ENCODE peak calls at places on chromosomes 6 and 20, in seven cellular contexts. L is activated gamma-delta T cell treated with anti-CD3 and anti-CD28 coated beads, Interleukin-2, amount 50 U/mL, for 16 hours; I is NCI-H1048; E is cerebellum; D is GM13976; N is NCI-H1436; B is endothelial cell. U is an unnamed sample.

GRCh38 chr6:30156262-30156599 is 4.8 kb downstream of the TRIM10 start:
- DNase-seq in L (no peak), E (no peak), D (no peak), N (no peak), I (no peak), B (no peak), U (no peak)

GRCh38 chr20:53900380-53900999 is 169.9 kb downstream of the BCAS1 start:
- DNase-seq in D (no peak), E (no peak), N (no peak), B (no peak), I (no peak), L (no peak), U (no peak)

GRCh38 chr6:72245565-72245964 is 359.2 kb downstream of the RIMS1 start:
- DNase-seq in I (peak), N (no peak), B (no peak), L (no peak), E (no peak), D (no peak), U (peak)

GRCh38 chr20:6786548-6786947 is 19.1 kb downstream of the BMP2 start:
- DNase-seq in E (no peak), I (no peak), D (no peak), L (no peak), N (no peak), B (no peak), U (no peak)

GRCh38 chr6:946546-946945 is 253.6 kb upstream of the EXOC2 start:
- DNase-seq in N (no peak), E (no peak), I (no peak), L (no peak), D (no peak), B (no peak), U (no peak)

GRCh38 chr6:151963001-151963400 is 155.5 kb downstream of the ESR1 start:
- DNase-seq in L (no peak), D (no peak), N (no peak), E (no peak), I (no peak), B (no peak), U (no peak)

GRCh38 chr20:22227301-22227700 is 357.1 kb downstream of the FOXA2 start:
- DNase-seq in L (no peak), E (no peak), N (no peak), I (no peak), D (no peak), B (no peak), U (no peak)

GRCh38 chr20:53561505-53561904 is 32.1 kb downstream of the ZNF217 start:
- DNase-seq in B (no peak), N (no peak), E (no peak), I (no peak), D (no peak), L (no peak), U (no peak)

GRCh38 chr20:61874421-61875068 is 191.1 kb downstream of the TAF4 start:
- DNase-seq in I (no peak), B (peak), L (no peak), D (no peak), E (no peak), N (no peak), U (peak)

GRCh38 chr20:36861875-36862801 is 13.8 kb upstream of the TLDC2 start:
- DNase-seq in L (no peak), D (no peak), I (no peak), E (peak), N (no peak), B (no peak), U (peak)

GRCh38 chr6:49522710-49523593 is 23.2 kb downstream of the GLYATL3 start:
- DNase-seq in L (no peak), E (no peak), N (no peak), D (no peak), B (no peak), I (no peak), U (no peak)

GRCh38 chr20:62064788-62065668 is 653 bp downstream of the TAF4 start:
- DNase-seq in I (no peak), D (peak), E (no peak), L (no peak), N (no peak), B (peak), U (no peak)

GRCh38 chr6:118319890-118320289 is 228.2 kb upstream of the PLN start:
- DNase-seq in N (no peak), E (no peak), B (no peak), L (no peak), D (no peak), I (no peak), U (peak)

GRCh38 chr6:10719386-10720228 is 3.3 kb upstream of the TMEM14C start:
- DNase-seq in L (peak), I (no peak), D (no peak), N (no peak), E (no peak), B (no peak), U (no peak)

GRCh38 chr6:162999575-163000285 is 272.0 kb downstream of the PACRG start:
- DNase-seq in I (no peak), L (no peak), N (no peak), B (no peak), D (no peak), E (no peak), U (no peak)

GRCh38 chr6:36829919-36830544 is 9.2 kb downstream of the CPNE5 start:
- DNase-seq in D (no peak), E (peak), B (no peak), N (no peak), I (no peak), L (no peak), U (no peak)

GRCh38 chr20:32441638-32442037 is 83.5 kb downstream of the ASXL1 start:
- DNase-seq in E (no peak), D (no peak), I (no peak), N (no peak), B (no peak), L (no peak), U (no peak)

GRCh38 chr6:107275330-107275865 is 160.1 kb upstream of the BEND3 start:
- DNase-seq in N (no peak), E (no peak), I (no peak), B (no peak), D (no peak), L (no peak), U (no peak)

GRCh38 chr20:38272961-38273360 is 12.4 kb upstream of the KIAA1755 start:
- DNase-seq in I (no peak), L (no peak), B (no peak), D (no peak), E (no peak), N (no peak), U (no peak)

GRCh38 chr6:3221579-3221978 is 5.9 kb downstream of the TUBB2B start:
- DNase-seq in E (no peak), N (no peak), D (no peak), B (no peak), I (no peak), L (no peak), U (no peak)

GRCh38 chr20:5127859-5128409 is 1.1 kb downstream of the CDS2 start:
- DNase-seq in E (no peak), N (no peak), B (no peak), D (no peak), L (no peak), I (no peak), U (no peak)

GRCh38 chr6:105675715-105676397 is 273.0 kb upstream of the PREP start:
- DNase-seq in L (no peak), N (peak), E (no peak), B (no peak), D (peak), I (no peak), U (no peak)

GRCh38 chr6:26126394-26127221 is 39.4 kb downstream of the HFE start:
- DNase-seq in L (no peak), B (peak), D (no peak), I (no peak), N (no peak), E (no peak), U (no peak)

GRCh38 chr6:61886608-61887259 is 399.3 kb downstream of the KHDRBS2 start:
- DNase-seq in D (no peak), B (no peak), E (no peak), L (no peak), I (no peak), N (no peak), U (no peak)

GRCh38 chr6:159837141-159837490 is 37.0 kb downstream of the PNLDC1 start:
- DNase-seq in I (no peak), N (no peak), B (no peak), E (no peak), D (no peak), L (no peak), U (no peak)

GRCh38 chr6:28981391-28981832 is 23.7 kb downstream of the ZNF311 start:
- DNase-seq in E (peak), D (no peak), L (peak), N (peak), I (no peak), B (peak), U (peak)

GRCh38 chr20:32779500-32780215 is 17.5 kb downstream of the DNMT3B start:
- DNase-seq in D (no peak), B (peak), L (no peak), N (no peak), E (no peak), I (no peak), U (peak)

GRCh38 chr6:36757206-36757605 is 59.6 kb downstream of the RAB44 start:
- DNase-seq in L (no peak), D (no peak), E (no peak), N (no peak), B (no peak), I (no peak), U (no peak)

GRCh38 chr20:45014671-45015415 is 48.5 kb downstream of the STK4 start:
- DNase-seq in I (no peak), N (no peak), L (no peak), B (no peak), E (no peak), D (no peak), U (no peak)

GRCh38 chr6:129575378-129576118 is 134.4 kb downstream of the ARHGAP18 start:
- DNase-seq in N (no peak), I (peak), B (no peak), D (no peak), E (peak), L (no peak), U (no peak)

GRCh38 chr6:4848382-4849068 is 72.3 kb downstream of the CDYL start:
- DNase-seq in L (no peak), B (peak), N (no peak), D (no peak), I (no peak), E (no peak), U (peak)

GRCh38 chr6:111032493-111033140 is 50.8 kb downstream of the RPF2 start:
- DNase-seq in N (no peak), E (no peak), L (no peak), D (no peak), I (no peak), B (no peak), U (no peak)

GRCh38 chr20:52923123-52923543 is 49.0 kb upstream of the TSHZ2 start:
- DNase-seq in D (no peak), N (no peak), B (no peak), I (no peak), L (no peak), E (no peak), U (no peak)

GRCh38 chr20:38311100-38311499 is 7.1 kb downstream of the BPI start:
- DNase-seq in B (no peak), I (no peak), N (no peak), E (no peak), L (no peak), D (no peak), U (no peak)

GRCh38 chr20:18428490-18429173 is 38.2 kb downstream of the DZANK1 start:
- DNase-seq in L (no peak), I (no peak), D (no peak), E (no peak), N (no peak), B (no peak), U (no peak)

GRCh38 chr20:8424010-8424409 is 291.9 kb downstream of the PLCB1 start:
- DNase-seq in N (no peak), D (no peak), L (no peak), E (no peak), I (no peak), B (no peak), U (no peak)